ENCODE peak calls at places on chromosomes 2 and 18, in four cellular contexts. T, Z, V and J are unnamed samples.

GRCh38 chr18:47417807-47418206 is 166.3 kb upstream of the SKOR2 start:
- DNase-seq in T (no peak), Z (no peak), V (no peak), J (no peak)

GRCh38 chr2:233817995-233818638 is 36.2 kb downstream of the HJURP start:
- DNase-seq in T (no peak), Z (no peak), V (peak; percentile 28), J (no peak)

GRCh38 chr2:120677696-120678095 is 58.0 kb upstream of the GLI2 start:
- DNase-seq in T (no peak), Z (no peak), V (no peak), J (no peak)

GRCh38 chr2:208064220-208064951 is 39.1 kb upstream of the PLEKHM3 start:
- DNase-seq in T (peak; percentile 40), Z (peak; percentile 67), V (peak; percentile 15), J (no peak)

GRCh38 chr2:230759481-230760191 is 47.0 kb downstream of the CAB39 start:
- DNase-seq in T (no peak), Z (no peak), V (no peak), J (no peak)

GRCh38 chr2:240858871-240859270 is 9.8 kb upstream of the AGXT start:
- DNase-seq in T (no peak), Z (no peak), V (no peak), J (no peak)

GRCh38 chr2:218893349-218894167 is 12.9 kb downstream of the WNT10A start:
- DNase-seq in T (no peak), Z (no peak), V (no peak), J (no peak)

GRCh38 chr2:29628078-29628765 is 293.2 kb downstream of the ALK start:
- DNase-seq in T (no peak), Z (no peak), V (no peak), J (no peak)

GRCh38 chr2:219638217-219638947 is 11.0 kb downstream of the SLC4A3 start:
- DNase-seq in T (no peak), Z (no peak), V (peak; percentile 28), J (no peak)

GRCh38 chr18:78689606-78690005 is 290.0 kb upstream of the SALL3 start:
- DNase-seq in T (no peak), Z (no peak), V (no peak), J (no peak)

GRCh38 chr2:237488901-237489860 is 2.1 kb downstream of the MLPH start:
- DNase-seq in T (no peak), Z (no peak), V (no peak), J (no peak)

GRCh38 chr2:23118313-23118712 is 266.7 kb upstream of the KLHL29 start:
- DNase-seq in T (no peak), Z (no peak), V (no peak), J (no peak)

GRCh38 chr2:17793803-17794349 is 22.4 kb upstream of the MSGN1 start:
- DNase-seq in T (no peak), Z (no peak), V (no peak), J (no peak)

DNA sequence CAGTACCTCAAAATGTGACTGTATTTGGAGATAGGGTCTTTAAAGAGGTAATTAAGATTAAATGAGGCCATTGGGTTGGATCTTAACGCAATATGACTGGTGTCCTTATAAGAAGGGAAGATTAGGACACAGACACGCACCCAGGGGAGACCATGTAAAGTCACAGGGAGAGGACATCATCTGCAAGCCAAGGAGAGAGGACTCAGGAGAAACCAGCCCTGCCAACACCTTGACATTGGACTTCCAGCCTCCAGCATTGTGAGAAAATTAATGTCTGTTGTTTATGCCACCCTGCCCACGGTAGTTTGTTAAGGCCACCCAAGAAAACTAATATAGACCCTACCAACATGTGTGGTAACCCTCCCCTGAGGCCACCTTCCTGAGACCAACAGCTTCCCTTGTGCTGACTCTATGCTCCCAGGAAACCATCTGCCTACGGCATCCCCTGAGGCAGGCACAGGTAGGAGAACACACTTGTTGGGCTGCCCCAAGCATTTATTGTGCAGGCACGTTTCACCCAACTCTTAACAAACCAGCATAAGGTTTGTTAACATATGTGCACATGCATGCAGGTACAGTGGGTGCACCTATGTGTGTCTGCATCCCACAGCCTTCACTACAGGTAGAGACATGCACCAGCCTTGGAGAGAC is 161.5 kb upstream of the AGAP1 start:
- DNase-seq in T (no peak), Z (no peak), V (no peak), J (no peak)
- TF ChIP-seq KDM1A in T (no peak), Z (no peak), V (no peak), J (no peak)

GRCh38 chr2:16390561-16390960 is 275.1 kb downstream of the CYRIA start:
- DNase-seq in T (no peak), Z (no peak), V (no peak), J (no peak)

GRCh38 chr2:16394072-16394985 is 271.3 kb downstream of the CYRIA start:
- DNase-seq in T (no peak), Z (no peak), V (peak; percentile 39), J (no peak)

GRCh38 chr2:16392647-16393482 is 272.8 kb downstream of the CYRIA start:
- DNase-seq in T (no peak), Z (no peak), V (peak; percentile 75), J (no peak)

GRCh38 chr2:16393483-16394071 is 272.1 kb downstream of the CYRIA start:
- DNase-seq in T (no peak), Z (no peak), V (no peak), J (no peak)

GRCh38 chr2:16391986-16392385 is 273.6 kb downstream of the CYRIA start:
- DNase-seq in T (no peak), Z (no peak), V (no peak), J (no peak)
- H3K9me3 ChIP-seq in T (no peaks in the 10 kb centered on the region), Z (no peaks in the 10 kb centered on the region), V (no peaks in the 10 kb centered on the region), J (no peaks in the 10 kb centered on the region)

GRCh38 chr2:19876751-19877150 is 25.0 kb downstream of the TTC32 start:
- DNase-seq in T (no peak), Z (no peak), V (no peak), J (no peak)
- TF ChIP-seq JUND in T (no peak), Z (no peak), V (no peak), J (no peak)

GRCh38 chr2:238614376-238614775 is 187.6 kb downstream of the ASB1 start:
- DNase-seq in T (no peak), Z (no peak), V (no peak), J (no peak)
- TF ChIP-seq KDM1A in T (no peak), Z (no peak), V (no peak), J (no peak)